ENCODE peak calls at places on chromosomes 16 and 17, in seven cellular contexts. One of them, this sample, is unnamed.
A peak's percentile ranks its signal among the peaks of the same experiment; 100 is the strongest.

GRCh38 chr16:89318430-89318758 is 100.9 kb downstream of the ZNF778 start:
- DNase-seq in fibroblast of mammary gland: no peak
- DNase-seq in IMR-90: no peak
- DNase-seq in natural killer cell: no peak
- DNase-seq in right atrium auricular region: no peak
- DNase-seq in right lobe of liver: no peak
- DNase-seq in cardiac muscle cell: no peak
- DNase-seq in this sample: no peak

GRCh38 chr16:86396318-86396882 is 113.9 kb upstream of the FOXF1 start:
- DNase-seq in fibroblast of mammary gland: peak; percentile 88
- DNase-seq in IMR-90: peak; percentile 96
- DNase-seq in natural killer cell: no peak
- DNase-seq in right atrium auricular region: no peak
- DNase-seq in right lobe of liver: no peak
- DNase-seq in cardiac muscle cell: no peak
- DNase-seq in this sample: no peak

GRCh38 chr17:40348562-40349476 is 15.7 kb downstream of the GJD3 start:
- DNase-seq in fibroblast of mammary gland: no peak
- DNase-seq in IMR-90: no peak
- DNase-seq in natural killer cell: peak; percentile 18
- DNase-seq in right atrium auricular region: no peak
- DNase-seq in right lobe of liver: peak; percentile 94
- DNase-seq in cardiac muscle cell: no peak
- DNase-seq in this sample: peak; percentile 55

GRCh38 chr16:74480150-74481029 is 59.1 kb upstream of the CLEC18B start:
- DNase-seq in fibroblast of mammary gland: peak; percentile 60
- DNase-seq in IMR-90: no peak
- DNase-seq in natural killer cell: no peak
- DNase-seq in right atrium auricular region: no peak
- DNase-seq in right lobe of liver: no peak
- DNase-seq in cardiac muscle cell: no peak
- DNase-seq in this sample: no peak

GRCh38 chr17:69447726-69448125 is 33.2 kb downstream of the MAP2K6 start:
- DNase-seq in fibroblast of mammary gland: no peak
- DNase-seq in IMR-90: no peak
- DNase-seq in natural killer cell: no peak
- DNase-seq in right atrium auricular region: peak; percentile 60
- DNase-seq in right lobe of liver: no peak
- DNase-seq in cardiac muscle cell: no peak
- DNase-seq in this sample: no peak

GRCh38 chr17:48718162-48718780 is 4.0 kb downstream of the PRAC1 start:
- DNase-seq in fibroblast of mammary gland: no peak
- DNase-seq in IMR-90: no peak
- DNase-seq in natural killer cell: no peak
- DNase-seq in right atrium auricular region: no peak
- DNase-seq in right lobe of liver: no peak
- DNase-seq in cardiac muscle cell: peak; percentile 40
- DNase-seq in this sample: no peak

GRCh38 chr16:53925011-53925410 is 221.1 kb downstream of the FTO start:
- DNase-seq in fibroblast of mammary gland: no peak
- DNase-seq in IMR-90: no peak
- DNase-seq in natural killer cell: no peak
- DNase-seq in right atrium auricular region: no peak
- DNase-seq in right lobe of liver: no peak
- DNase-seq in cardiac muscle cell: no peak
- DNase-seq in this sample: no peak

GRCh38 chr17:14205380-14205779 is 31.3 kb downstream of the CDRT15 start:
- DNase-seq in fibroblast of mammary gland: no peak
- DNase-seq in IMR-90: no peak
- DNase-seq in natural killer cell: no peak
- DNase-seq in right atrium auricular region: no peak
- DNase-seq in right lobe of liver: no peak
- DNase-seq in cardiac muscle cell: no peak
- DNase-seq in this sample: no peak

GRCh38 chr16:80948886-80949502 is 57.7 kb downstream of the CMC2 start:
- DNase-seq in fibroblast of mammary gland: peak; percentile 59
- DNase-seq in IMR-90: peak; percentile 20
- DNase-seq in natural killer cell: no peak
- DNase-seq in right atrium auricular region: no peak
- DNase-seq in right lobe of liver: no peak
- DNase-seq in cardiac muscle cell: peak; percentile 54
- DNase-seq in this sample: no peak

GRCh38 chr16:87829123-87829980 is 40.0 kb downstream of the SLC7A5 start:
- DNase-seq in fibroblast of mammary gland: no peak
- DNase-seq in IMR-90: no peak
- DNase-seq in natural killer cell: no peak
- DNase-seq in right atrium auricular region: no peak
- DNase-seq in right lobe of liver: no peak
- DNase-seq in cardiac muscle cell: no peak
- DNase-seq in this sample: no peak

DNA sequence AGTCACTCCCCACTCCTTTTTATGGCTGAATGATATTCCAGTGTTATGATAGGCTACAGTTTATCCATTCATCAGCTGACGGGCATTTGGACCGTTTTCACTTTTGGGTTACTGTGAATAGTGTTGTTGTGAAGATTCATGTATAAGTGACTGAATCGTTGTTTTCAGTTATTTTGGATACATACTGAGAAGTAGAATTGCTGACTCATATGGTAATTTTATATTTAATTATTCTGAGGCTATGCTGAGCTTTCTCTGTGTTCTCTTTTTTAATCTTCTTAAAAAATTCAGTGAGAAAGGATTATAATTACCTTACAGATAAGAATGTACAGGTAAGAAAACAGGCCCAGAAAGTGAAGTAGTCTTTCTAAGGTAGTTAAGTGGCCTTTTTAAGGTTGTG is 117.9 kb upstream of the MPHOSPH6 start:
- DNase-seq in fibroblast of mammary gland: no peak
- DNase-seq in IMR-90: no peak
- DNase-seq in natural killer cell: no peak
- DNase-seq in right atrium auricular region: no peak
- DNase-seq in right lobe of liver: no peak
- DNase-seq in cardiac muscle cell: no peak
- DNase-seq in this sample: no peak
- TF ChIP-seq CTCF in fibroblast of mammary gland: no peak
- TF ChIP-seq CTCF in IMR-90: no peak
- TF ChIP-seq CTCF in natural killer cell: no peak
- TF ChIP-seq CTCF in right atrium auricular region: no peak
- TF ChIP-seq CTCF in right lobe of liver: no peak
- TF ChIP-seq CTCF in cardiac muscle cell: no peak
- TF ChIP-seq CTCF in this sample: no peak

DNA sequence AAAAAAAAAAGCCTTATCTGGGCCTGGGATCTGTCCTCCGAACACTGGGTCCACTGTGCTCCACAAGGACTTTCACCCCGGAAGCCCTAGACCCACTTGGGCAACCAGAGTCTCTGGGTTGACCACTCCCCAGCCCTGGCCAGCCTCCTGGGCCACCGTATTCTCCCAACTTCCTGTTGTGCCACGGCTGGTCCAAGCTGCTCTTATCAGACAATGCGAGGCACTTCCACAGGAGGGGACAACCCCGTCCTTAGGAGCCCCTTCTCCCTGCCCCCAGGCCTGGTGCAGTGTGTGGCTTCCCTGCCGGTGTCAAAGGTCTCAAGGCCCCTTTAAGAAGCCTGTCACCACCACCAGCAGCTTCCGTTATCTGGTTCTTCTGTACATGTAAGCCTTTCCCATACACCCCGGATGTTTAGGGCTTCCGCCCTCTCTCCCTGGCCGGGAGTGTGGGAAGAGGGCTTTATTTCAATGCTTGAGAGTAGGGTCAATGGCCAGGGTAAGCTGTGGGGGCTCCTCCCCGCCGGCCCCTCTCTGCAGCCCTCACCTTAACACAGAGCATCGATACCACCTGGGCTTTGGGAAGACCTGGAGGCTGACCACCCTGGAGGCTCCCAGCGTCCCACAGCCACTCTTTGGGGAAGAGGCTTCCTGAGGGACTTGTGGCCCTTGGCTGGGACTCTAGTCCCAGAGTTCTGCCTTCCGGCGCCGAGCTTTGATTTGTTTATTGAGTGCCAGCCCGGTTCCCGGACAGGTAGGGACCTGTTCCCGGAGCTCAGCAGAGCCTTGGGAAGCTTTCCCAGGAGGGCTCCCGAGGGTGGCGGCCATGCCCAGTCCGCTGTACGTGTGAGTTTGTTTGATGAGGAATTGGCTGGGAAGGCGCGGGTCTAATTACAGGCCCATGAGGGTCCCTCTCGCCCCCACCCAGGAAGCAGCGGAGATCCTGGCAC is 313.1 kb downstream of the SEC14L1 start:
- DNase-seq in fibroblast of mammary gland: no peak
- DNase-seq in IMR-90: no peak
- DNase-seq in natural killer cell: no peak
- DNase-seq in right atrium auricular region: no peak
- DNase-seq in right lobe of liver: peak; percentile 88
- DNase-seq in cardiac muscle cell: peak; percentile 67
- DNase-seq in this sample: peak; percentile 86
- TF ChIP-seq CTCF in fibroblast of mammary gland: no peak
- TF ChIP-seq CTCF in IMR-90: no peak
- TF ChIP-seq CTCF in natural killer cell: no peak
- TF ChIP-seq CTCF in right atrium auricular region: no peak
- TF ChIP-seq CTCF in right lobe of liver: no peak
- TF ChIP-seq CTCF in cardiac muscle cell: no peak
- TF ChIP-seq CTCF in this sample: no peak

GRCh38 chr16:19450186-19450585 is 32.5 kb downstream of the TMC5 start:
- DNase-seq in fibroblast of mammary gland: no peak
- DNase-seq in IMR-90: no peak
- DNase-seq in natural killer cell: no peak
- DNase-seq in right atrium auricular region: no peak
- DNase-seq in right lobe of liver: no peak
- DNase-seq in cardiac muscle cell: no peak
- DNase-seq in this sample: no peak
- TF ChIP-seq CTCF in fibroblast of mammary gland: no peak
- TF ChIP-seq CTCF in IMR-90: no peak
- TF ChIP-seq CTCF in natural killer cell: no peak
- TF ChIP-seq CTCF in right atrium auricular region: no peak
- TF ChIP-seq CTCF in right lobe of liver: no peak
- TF ChIP-seq CTCF in cardiac muscle cell: no peak
- TF ChIP-seq CTCF in this sample: no peak

GRCh38 chr17:80891096-80892018 is 100.3 kb upstream of the CHMP6 start:
- DNase-seq in fibroblast of mammary gland: peak; percentile 92
- DNase-seq in IMR-90: peak; percentile 94
- DNase-seq in natural killer cell: no peak
- DNase-seq in right atrium auricular region: no peak
- DNase-seq in right lobe of liver: no peak
- DNase-seq in cardiac muscle cell: no peak
- DNase-seq in this sample: peak; percentile 56
- TF ChIP-seq CTCF in fibroblast of mammary gland: peak; percentile 19
- TF ChIP-seq CTCF in IMR-90: peak; percentile 2
- TF ChIP-seq CTCF in natural killer cell: no peak
- TF ChIP-seq CTCF in right atrium auricular region: no peak
- TF ChIP-seq CTCF in right lobe of liver: no peak
- TF ChIP-seq CTCF in cardiac muscle cell: peak; percentile 5
- TF ChIP-seq CTCF in this sample: no peak

DNA sequence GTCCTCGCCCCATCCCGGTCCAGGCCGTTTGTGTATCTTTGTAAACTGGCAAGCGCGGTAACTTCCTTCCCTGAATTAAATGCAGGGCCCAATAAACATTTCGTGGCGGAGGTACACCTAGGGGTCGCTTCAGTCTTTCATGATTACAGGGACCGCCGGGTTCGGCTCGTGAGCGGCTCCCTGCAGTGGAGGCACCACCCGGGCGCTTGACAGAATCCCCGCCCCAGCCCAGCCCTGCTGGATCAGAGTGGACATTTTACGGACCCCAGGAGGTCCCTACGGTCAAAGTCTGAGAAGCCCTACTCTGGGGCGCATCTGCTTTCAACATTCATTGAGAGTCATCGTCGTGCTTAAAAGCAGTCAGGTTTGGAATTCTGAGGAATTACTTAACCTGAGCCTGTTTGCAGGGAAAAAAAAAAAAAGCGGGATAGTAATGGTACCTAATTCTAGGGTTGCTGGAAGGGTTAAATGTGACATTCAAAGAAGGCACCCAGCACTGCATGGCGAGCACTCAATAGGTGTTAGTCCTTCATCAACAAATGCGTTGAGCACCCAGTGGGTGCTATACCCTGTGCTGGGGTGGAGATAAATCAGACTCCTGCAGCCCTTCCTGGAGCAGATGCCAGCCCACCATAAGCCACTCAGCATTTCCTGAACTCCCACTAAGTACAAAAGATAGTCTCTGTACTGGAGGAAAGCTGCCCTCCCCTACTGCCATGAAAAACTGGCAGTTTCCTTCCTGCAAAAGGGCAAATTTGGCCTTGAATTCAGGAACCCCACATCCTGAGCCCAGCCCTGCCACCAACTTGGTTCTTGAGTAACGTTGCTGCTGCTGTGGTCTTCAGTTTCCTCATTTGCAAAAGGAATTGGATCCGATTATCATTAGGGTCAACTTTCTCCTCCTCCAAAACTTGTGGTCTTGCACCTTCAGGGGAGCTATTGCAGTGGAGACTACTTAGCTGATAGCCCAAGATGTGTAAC is 658 bp upstream of the DUSP3 start:
- DNase-seq in fibroblast of mammary gland: no peak
- DNase-seq in IMR-90: peak; percentile 25
- DNase-seq in natural killer cell: no peak
- DNase-seq in right atrium auricular region: no peak
- DNase-seq in right lobe of liver: no peak
- DNase-seq in cardiac muscle cell: peak; percentile 72
- DNase-seq in this sample: no peak
- TF ChIP-seq CTCF in fibroblast of mammary gland: no peak
- TF ChIP-seq CTCF in IMR-90: peak; percentile 33
- TF ChIP-seq CTCF in natural killer cell: no peak
- TF ChIP-seq CTCF in right atrium auricular region: peak; percentile 42
- TF ChIP-seq CTCF in right lobe of liver: no peak
- TF ChIP-seq CTCF in cardiac muscle cell: no peak
- TF ChIP-seq CTCF in this sample: no peak

GRCh38 chr16:84043486-84044107 is 1.0 kb upstream of the SLC38A8 start:
- DNase-seq in fibroblast of mammary gland: peak; percentile 17
- DNase-seq in IMR-90: peak; percentile 18
- DNase-seq in natural killer cell: no peak
- DNase-seq in right atrium auricular region: no peak
- DNase-seq in right lobe of liver: no peak
- DNase-seq in cardiac muscle cell: no peak
- DNase-seq in this sample: no peak

GRCh38 chr16:84045001-84045817 is 2.6 kb upstream of the SLC38A8 start:
- DNase-seq in fibroblast of mammary gland: no peak
- DNase-seq in IMR-90: no peak
- DNase-seq in natural killer cell: no peak
- DNase-seq in right atrium auricular region: no peak
- DNase-seq in right lobe of liver: no peak
- DNase-seq in cardiac muscle cell: no peak
- DNase-seq in this sample: no peak

GRCh38 chr16:84042308-84042878 is at the start of gene SLC38A8:
- DNase-seq in fibroblast of mammary gland: no peak
- DNase-seq in IMR-90: no peak
- DNase-seq in natural killer cell: no peak
- DNase-seq in right atrium auricular region: no peak
- DNase-seq in right lobe of liver: no peak
- DNase-seq in cardiac muscle cell: no peak
- DNase-seq in this sample: no peak

GRCh38 chr16:84042879-84043485 is 387 bp upstream of the SLC38A8 start:
- DNase-seq in fibroblast of mammary gland: no peak
- DNase-seq in IMR-90: no peak
- DNase-seq in natural killer cell: no peak
- DNase-seq in right atrium auricular region: no peak
- DNase-seq in right lobe of liver: no peak
- DNase-seq in cardiac muscle cell: peak; percentile 43
- DNase-seq in this sample: no peak

GRCh38 chr16:84044108-84044488 is 1.5 kb upstream of the SLC38A8 start:
- DNase-seq in fibroblast of mammary gland: peak; percentile 54
- DNase-seq in IMR-90: peak; percentile 28
- DNase-seq in natural killer cell: no peak
- DNase-seq in right atrium auricular region: no peak
- DNase-seq in right lobe of liver: no peak
- DNase-seq in cardiac muscle cell: peak; percentile 51
- DNase-seq in this sample: peak; percentile 20
- TF ChIP-seq CTCF in fibroblast of mammary gland: peak; percentile 48
- TF ChIP-seq CTCF in IMR-90: peak; percentile 40
- TF ChIP-seq CTCF in natural killer cell: no peak
- TF ChIP-seq CTCF in right atrium auricular region: peak; percentile 25
- TF ChIP-seq CTCF in right lobe of liver: peak; percentile 20
- TF ChIP-seq CTCF in cardiac muscle cell: peak; percentile 40
- TF ChIP-seq CTCF in this sample: no peak

GRCh38 chr17:59558953-59559352 is 6.5 kb upstream of the DHX40 start:
- DNase-seq in fibroblast of mammary gland: peak; percentile 28
- DNase-seq in IMR-90: peak; percentile 7
- DNase-seq in natural killer cell: no peak
- DNase-seq in right atrium auricular region: no peak
- DNase-seq in right lobe of liver: no peak
- DNase-seq in cardiac muscle cell: peak; percentile 3
- DNase-seq in this sample: no peak
- TF ChIP-seq CTCF in fibroblast of mammary gland: peak; percentile 25
- TF ChIP-seq CTCF in IMR-90: peak; percentile 42
- TF ChIP-seq CTCF in natural killer cell: no peak
- TF ChIP-seq CTCF in right atrium auricular region: peak; percentile 49
- TF ChIP-seq CTCF in right lobe of liver: peak; percentile 29
- TF ChIP-seq CTCF in cardiac muscle cell: peak; percentile 37
- TF ChIP-seq CTCF in this sample: no peak

This sample was measured in left lung.